ENCODE peak calls at places on chromosomes 2 and 18, in five cellular contexts. I, R, C, K and J are unnamed samples.

GRCh38 chr2:6824962-6825361 is 40.7 kb downstream of the CMPK2 start:
- DNase-seq in I (peak), R (no peak), C (no peak), K (no peak), J (no peak)

GRCh38 chr2:190113000-190113399 is 50.5 kb upstream of the MSTN start:
- DNase-seq in I (no peak), R (no peak), C (no peak), K (no peak), J (no peak)

GRCh38 chr2:77521931-77522470 is at the start of gene LRRTM4:
- DNase-seq in I (no peak), R (no peak), C (no peak), K (no peak), J (no peak)

GRCh38 chr18:79879566-79879965 is 71.9 kb downstream of the SLC66A2 start:
- DNase-seq in I (no peak), R (no peak), C (no peak), K (no peak), J (no peak)

GRCh38 chr2:112121682-112122254 is 16.4 kb upstream of the FBLN7 start:
- DNase-seq in I (peak), R (peak), C (peak), K (no peak), J (peak)

GRCh38 chr2:171056307-171056706 is 104.4 kb downstream of the TLK1 start:
- DNase-seq in I (peak), R (peak), C (no peak), K (no peak), J (no peak)

GRCh38 chr2:109448946-109449788 is 164.6 kb downstream of the SEPTIN10 start:
- DNase-seq in I (peak), R (no peak), C (peak), K (no peak), J (no peak)

GRCh38 chr2:38825956-38826355 is 47.9 kb downstream of the GEMIN6 start:
- DNase-seq in I (no peak), R (no peak), C (no peak), K (no peak), J (no peak)

GRCh38 chr2:230564805-230565779 is 147.6 kb upstream of the CAB39 start:
- DNase-seq in I (no peak), R (no peak), C (peak), K (no peak), J (no peak)

GRCh38 chr2:1294882-1295281 is 118.4 kb upstream of the TPO start:
- DNase-seq in I (no peak), R (no peak), C (no peak), K (no peak), J (no peak)

GRCh38 chr2:44793322-44793870 is 148.1 kb upstream of the SIX3 start:
- DNase-seq in I (peak), R (peak), C (peak), K (no peak), J (no peak)

GRCh38 chr18:43078485-43079092 is 36.9 kb downstream of the RIT2 start:
- DNase-seq in I (no peak), R (no peak), C (no peak), K (no peak), J (no peak)

GRCh38 chr2:120613742-120614481 is 121.8 kb upstream of the GLI2 start:
- DNase-seq in I (peak), R (peak), C (no peak), K (no peak), J (no peak)